ENCODE peak calls at places on chromosomes 6 and 20, in eight cellular contexts. One of them, this sample, is unnamed.

GRCh38 chr6:159565181-159565580 is 127.9 kb downstream of the SOD2 start:
- DNase-seq in H54: no peak
- DNase-seq in occipital lobe: no peak
- DNase-seq in nephron progenitor cell: no peak
- DNase-seq in neural progenitor cell: no peak
- DNase-seq in cardiac muscle cell: no peak
- DNase-seq in midbrain: no peak
- DNase-seq in hypothalamus: no peak
- DNase-seq in this sample: no peak

GRCh38 chr6:143607959-143608358 is 69.8 kb upstream of the PHACTR2 start:
- DNase-seq in hypothalamus: no peak
- DNase-seq in cardiac muscle cell: peak
- DNase-seq in H54: no peak
- DNase-seq in midbrain: no peak
- DNase-seq in neural progenitor cell: peak
- DNase-seq in nephron progenitor cell: peak
- DNase-seq in occipital lobe: peak
- DNase-seq in this sample: no peak

GRCh38 chr6:9927271-9927670 is 487.6 kb downstream of the TFAP2A start:
- DNase-seq in midbrain: no peak
- DNase-seq in hypothalamus: no peak
- DNase-seq in cardiac muscle cell: no peak
- DNase-seq in neural progenitor cell: no peak
- DNase-seq in nephron progenitor cell: no peak
- DNase-seq in occipital lobe: no peak
- DNase-seq in H54: no peak
- DNase-seq in this sample: no peak

GRCh38 chr6:158825951-158826306 is 6.8 kb upstream of the EZR start:
- DNase-seq in cardiac muscle cell: peak
- DNase-seq in H54: no peak
- DNase-seq in occipital lobe: no peak
- DNase-seq in neural progenitor cell: no peak
- DNase-seq in midbrain: no peak
- DNase-seq in nephron progenitor cell: no peak
- DNase-seq in hypothalamus: no peak
- DNase-seq in this sample: no peak

GRCh38 chr6:166173292-166173951 is 5.8 kb upstream of the TBXT start:
- DNase-seq in neural progenitor cell: peak
- DNase-seq in H54: peak
- DNase-seq in midbrain: no peak
- DNase-seq in cardiac muscle cell: peak
- DNase-seq in occipital lobe: no peak
- DNase-seq in nephron progenitor cell: peak
- DNase-seq in hypothalamus: no peak
- DNase-seq in this sample: no peak

GRCh38 chr6:138500045-138500665 is 861 bp upstream of the NHSL1 start:
- DNase-seq in hypothalamus: no peak
- DNase-seq in neural progenitor cell: no peak
- DNase-seq in occipital lobe: no peak
- DNase-seq in H54: no peak
- DNase-seq in midbrain: no peak
- DNase-seq in nephron progenitor cell: no peak
- DNase-seq in cardiac muscle cell: no peak
- DNase-seq in this sample: no peak

GRCh38 chr6:118679293-118679692 is 27.9 kb upstream of the CEP85L start:
- DNase-seq in hypothalamus: no peak
- DNase-seq in midbrain: no peak
- DNase-seq in cardiac muscle cell: no peak
- DNase-seq in neural progenitor cell: no peak
- DNase-seq in nephron progenitor cell: no peak
- DNase-seq in H54: no peak
- DNase-seq in occipital lobe: no peak
- DNase-seq in this sample: no peak

GRCh38 chr6:83976871-83977270 is 56.7 kb upstream of the MRAP2 start:
- DNase-seq in midbrain: no peak
- DNase-seq in cardiac muscle cell: no peak
- DNase-seq in occipital lobe: no peak
- DNase-seq in nephron progenitor cell: no peak
- DNase-seq in hypothalamus: no peak
- DNase-seq in H54: no peak
- DNase-seq in neural progenitor cell: no peak
- DNase-seq in this sample: no peak

GRCh38 chr6:45784250-45784649 is 231.4 kb downstream of the CLIC5 start:
- DNase-seq in nephron progenitor cell: no peak
- DNase-seq in midbrain: no peak
- DNase-seq in occipital lobe: no peak
- DNase-seq in neural progenitor cell: no peak
- DNase-seq in cardiac muscle cell: no peak
- DNase-seq in hypothalamus: no peak
- DNase-seq in H54: no peak
- DNase-seq in this sample: no peak

GRCh38 chr6:162620067-162620466 is 107.5 kb downstream of the PRKN start:
- DNase-seq in midbrain: no peak
- DNase-seq in neural progenitor cell: no peak
- DNase-seq in nephron progenitor cell: no peak
- DNase-seq in occipital lobe: no peak
- DNase-seq in cardiac muscle cell: no peak
- DNase-seq in H54: no peak
- DNase-seq in hypothalamus: no peak
- DNase-seq in this sample: peak

GRCh38 chr6:167757291-167757690 is 69.4 kb upstream of the AFDN start:
- DNase-seq in H54: no peak
- DNase-seq in occipital lobe: no peak
- DNase-seq in cardiac muscle cell: peak
- DNase-seq in hypothalamus: no peak
- DNase-seq in neural progenitor cell: no peak
- DNase-seq in midbrain: no peak
- DNase-seq in nephron progenitor cell: no peak
- DNase-seq in this sample: no peak

GRCh38 chr6:138485005-138485545 is 14.2 kb downstream of the NHSL1 start:
- DNase-seq in H54: no peak
- DNase-seq in occipital lobe: no peak
- DNase-seq in neural progenitor cell: peak
- DNase-seq in cardiac muscle cell: no peak
- DNase-seq in nephron progenitor cell: no peak
- DNase-seq in midbrain: peak
- DNase-seq in hypothalamus: no peak
- DNase-seq in this sample: no peak

GRCh38 chr6:1865585-1865984 is 255.9 kb downstream of the FOXC1 start:
- DNase-seq in hypothalamus: no peak
- DNase-seq in cardiac muscle cell: no peak
- DNase-seq in midbrain: peak
- DNase-seq in H54: no peak
- DNase-seq in occipital lobe: no peak
- DNase-seq in nephron progenitor cell: no peak
- DNase-seq in neural progenitor cell: no peak
- DNase-seq in this sample: no peak

GRCh38 chr20:19908586-19908985 is 108.6 kb upstream of the NAA20 start:
- DNase-seq in neural progenitor cell: no peak
- DNase-seq in hypothalamus: no peak
- DNase-seq in occipital lobe: no peak
- DNase-seq in H54: no peak
- DNase-seq in cardiac muscle cell: no peak
- DNase-seq in nephron progenitor cell: no peak
- DNase-seq in midbrain: no peak
- DNase-seq in this sample: no peak

GRCh38 chr6:108531332-108531731 is 29.4 kb upstream of the FOXO3 start:
- DNase-seq in cardiac muscle cell: no peak
- DNase-seq in occipital lobe: no peak
- DNase-seq in nephron progenitor cell: no peak
- DNase-seq in midbrain: no peak
- DNase-seq in hypothalamus: no peak
- DNase-seq in neural progenitor cell: no peak
- DNase-seq in H54: no peak
- DNase-seq in this sample: no peak

GRCh38 chr6:111711476-111711875 is 105.8 kb upstream of the TRAF3IP2 start:
- DNase-seq in neural progenitor cell: peak
- DNase-seq in midbrain: peak
- DNase-seq in cardiac muscle cell: no peak
- DNase-seq in hypothalamus: no peak
- DNase-seq in H54: no peak
- DNase-seq in nephron progenitor cell: peak
- DNase-seq in occipital lobe: peak
- DNase-seq in this sample: no peak